ENCODE peak calls at places on chromosomes 12 and 14, in nine cellular contexts. R is tibial artery, K is pancreas, Q is tibial nerve, X is A549, M is lung, E is endothelial cell of umbilical vein, S is cardiac muscle cell, U is psoas muscle. Y is an unnamed sample.

GRCh38 chr14:24699052-24699451 is 65.1 kb upstream of the GZMB start:
- DNase-seq in X (no peak), M (no peak), E (no peak), S (no peak), K (no peak), U (no peak), Q (no peak), R (no peak), Y (no peak)

GRCh38 chr14:75861161-75861621 is 120.6 kb downstream of the TGFB3 start:
- DNase-seq in M (no peak), Q (no peak), E (no peak), R (no peak), X (no peak), K (no peak), U (no peak), S (no peak), Y (no peak)

GRCh38 chr12:125113263-125113662 is 48.0 kb downstream of the AACS start:
- DNase-seq in R (no peak), E (no peak), K (no peak), S (no peak), M (no peak), U (no peak), Q (no peak), X (no peak), Y (no peak)

GRCh38 chr14:95468416-95469133 is 47.9 kb downstream of the SYNE3 start:
- DNase-seq in X (no peak), R (no peak), U (no peak), S (no peak), E (no peak), Q (no peak), K (no peak), M (no peak), Y (no peak)

GRCh38 chr12:39272934-39273770 is 169.8 kb downstream of the KIF21A start:
- DNase-seq in U (no peak), S (peak; percentile 66), R (no peak), M (no peak), X (peak; percentile 4), E (peak; percentile 67), Q (peak; percentile 31), K (no peak), Y (no peak)

GRCh38 chr14:89185919-89186849 is 230.8 kb downstream of the FOXN3 start:
- DNase-seq in K (no peak), E (no peak), Q (no peak), R (no peak), M (no peak), U (peak; percentile 69), S (peak; percentile 41), X (no peak), Y (no peak)

GRCh38 chr14:65290830-65291229 is 121.7 kb upstream of the FUT8 start:
- DNase-seq in M (no peak), K (no peak), R (no peak), E (peak; percentile 8), U (no peak), Q (no peak), S (no peak), X (no peak), Y (no peak)

GRCh38 chr12:32229971-32230606 is 123.4 kb downstream of the BICD1 start:
- DNase-seq in S (no peak), U (no peak), Q (no peak), E (no peak), R (no peak), X (no peak), M (no peak), K (no peak), Y (no peak)

GRCh38 chr12:46908236-46908935 is 82.6 kb upstream of the SLC38A4 start:
- DNase-seq in Q (no peak), K (no peak), X (no peak), M (no peak), S (no peak), R (no peak), U (no peak), E (no peak), Y (no peak)

GRCh38 chr12:53476769-53477209 is 22.5 kb downstream of the MAP3K12 start:
- DNase-seq in E (peak; percentile 36), X (no peak), M (no peak), R (no peak), U (no peak), S (peak; percentile 49), Q (no peak), K (no peak), Y (no peak)

GRCh38 chr12:107884769-107885694 is 110.5 kb downstream of the ASCL4 start:
- DNase-seq in S (peak; percentile 83), R (no peak), M (peak; percentile 58), U (no peak), E (peak; percentile 54), K (peak; percentile 63), X (peak; percentile 43), Q (no peak), Y (peak; percentile 4)

GRCh38 chr12:24057920-24058476 is 108.5 kb upstream of the SOX5 start:
- DNase-seq in K (no peak), R (no peak), E (no peak), S (no peak), X (no peak), M (no peak), U (no peak), Q (no peak), Y (no peak)

GRCh38 chr14:36579001-36579555 is 3.3 kb downstream of the NKX2-8 start:
- DNase-seq in M (no peak), X (no peak), U (no peak), S (no peak), Q (no peak), E (no peak), K (no peak), R (no peak), Y (no peak)

GRCh38 chr12:2358986-2359658 is 306.3 kb downstream of the CACNA1C start:
- DNase-seq in K (no peak), S (no peak), Q (no peak), E (no peak), X (no peak), U (no peak), M (no peak), R (no peak), Y (no peak)

GRCh38 chr14:67393689-67394088 is 18.3 kb downstream of the PLEK2 start:
- DNase-seq in Q (no peak), R (no peak), S (no peak), E (no peak), X (no peak), M (no peak), K (no peak), U (no peak), Y (no peak)

GRCh38 chr14:77011226-77011762 is 17.2 kb downstream of the IRF2BPL start:
- DNase-seq in M (no peak), Q (no peak), K (no peak), R (no peak), U (no peak), S (no peak), E (no peak), X (no peak), Y (no peak)

GRCh38 chr12:50922820-50923219 is 29.5 kb upstream of the HIGD1C start:
- DNase-seq in M (no peak), K (no peak), Q (no peak), R (no peak), S (no peak), X (no peak), E (peak; percentile 47), U (no peak), Y (no peak)

GRCh38 chr14:88252536-88252935 is 70.5 kb downstream of the KCNK10 start:
- DNase-seq in R (no peak), K (no peak), X (no peak), S (no peak), E (no peak), Q (no peak), U (no peak), M (no peak), Y (no peak)

GRCh38 chr12:76948895-76949294 is 70.1 kb upstream of the CSRP2 start:
- DNase-seq in Q (no peak), M (no peak), U (no peak), S (no peak), K (no peak), X (no peak), E (no peak), R (no peak), Y (no peak)

GRCh38 chr12:76947270-76947669 is 68.5 kb upstream of the CSRP2 start:
- DNase-seq in U (no peak), X (no peak), E (no peak), K (no peak), R (no peak), S (no peak), Q (no peak), M (no peak), Y (no peak)

GRCh38 chr12:76957306-76957705 is 78.5 kb upstream of the CSRP2 start:
- DNase-seq in U (no peak), M (no peak), X (no peak), K (no peak), R (no peak), E (no peak), Q (no peak), S (no peak), Y (no peak)

GRCh38 chr12:76952995-76953394 is 74.2 kb upstream of the CSRP2 start:
- DNase-seq in S (no peak), R (no peak), U (no peak), Q (no peak), M (no peak), K (no peak), E (no peak), X (no peak), Y (no peak)
- TF ChIP-seq CTCF in S (no peak), R (no peak), U (no peak), Q (no peak), M (no peak), K (no peak), E (no peak), X (no peak), Y (no peak)

DNA sequence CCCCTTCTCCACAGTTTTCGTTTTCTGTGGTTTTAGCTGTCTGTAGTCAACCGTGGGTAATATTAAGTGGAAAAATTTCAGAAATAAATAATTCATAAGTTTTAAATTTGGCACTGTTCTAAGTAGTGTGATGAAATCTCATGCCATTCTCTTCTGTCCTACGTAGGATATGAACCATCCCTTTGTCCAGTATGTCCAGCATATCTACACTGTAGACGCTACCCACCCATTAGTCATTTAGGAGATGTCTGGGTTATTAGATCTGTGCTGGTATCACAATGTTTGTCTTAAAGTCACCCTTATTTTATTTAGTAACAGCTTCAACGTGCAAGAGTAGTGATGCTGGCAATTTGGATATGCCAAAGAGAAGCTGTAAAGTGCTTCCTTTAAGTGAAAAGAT is 44.7 kb downstream of the ATF7IP start:
- DNase-seq in Q (no peak), M (no peak), K (no peak), X (no peak), E (no peak), S (no peak), R (no peak), U (no peak), Y (no peak)
- H3K9me3 ChIP-seq in Q (no peaks in the 10 kb centered on the region), M (no peaks in the 10 kb centered on the region), K (no peaks in the 10 kb centered on the region), X (peaks cover 13% of the 10 kb centered on the region), E (no peaks in the 10 kb centered on the region), S (no peaks in the 10 kb centered on the region), R (no peaks in the 10 kb centered on the region), U (peaks cover 11% of the 10 kb centered on the region), Y (no peaks in the 10 kb centered on the region)

GRCh38 chr14:100297320-100298300 is 8.6 kb downstream of the SLC25A29 start:
- DNase-seq in R (peak; percentile 94), E (peak; percentile 28), K (peak; percentile 64), U (peak; percentile 87), S (no peak), M (peak; percentile 70), Q (peak; percentile 75), X (no peak), Y (no peak)
- H3K27ac ChIP-seq in R (peak overlapping the region; percentile 78), E (no peak overlapping the region), K (peak overlapping the region; percentile 65), U (peak overlapping the region; percentile 60), S (no peak overlapping the region), M (peak overlapping the region; percentile 1), Q (peak overlapping the region; percentile 67), X (no peak overlapping the region), Y (no peak overlapping the region)

GRCh38 chr14:56805201-56805991 is 4.9 kb downstream of the OTX2 start:
- DNase-seq in Q (no peak), U (no peak), S (no peak), E (no peak), K (no peak), R (no peak), X (no peak), M (no peak), Y (no peak)
- TF ChIP-seq CTCF in Q (no peak), U (no peak), S (no peak), E (no peak), K (no peak), R (no peak), X (no peak), M (no peak), Y (no peak)